ENCODE peak calls at places on chromosomes 2 and 18, in eight cellular contexts. S is IMR-90, K is aorta, X is coronary artery, O is dorsolateral prefrontal cortex, V is Karpas-422, J is SJSA1, Q is Peyer's patch. W is an unnamed sample.
A peak's percentile ranks its signal among the peaks of the same experiment; 100 is the strongest.

GRCh38 chr2:164917296-164917903 is 37.9 kb downstream of the SLC38A11 start:
- DNase-seq in S (peak; percentile 36), K (peak; percentile 47), X (no peak), O (peak; percentile 6), V (no peak), J (no peak), Q (peak; percentile 69), W (peak; percentile 77)

GRCh38 chr2:72454236-72454635 is 306.6 kb upstream of the CYP26B1 start:
- DNase-seq in S (no peak), K (no peak), X (no peak), O (no peak), V (no peak), J (no peak), Q (no peak), W (no peak)

GRCh38 chr18:73235491-73235890 is 367.7 kb upstream of the NETO1 start:
- DNase-seq in S (peak; percentile 97), K (no peak), X (no peak), O (no peak), V (no peak), J (peak; percentile 19), Q (no peak), W (no peak)

GRCh38 chr2:128504242-128505149 is 185.8 kb upstream of the HS6ST1 start:
- DNase-seq in S (no peak), K (peak; percentile 63), X (peak; percentile 59), O (no peak), V (peak; percentile 71), J (no peak), Q (peak; percentile 73), W (no peak)

GRCh38 chr2:15557947-15558346 is 3.2 kb downstream of the NBAS start:
- DNase-seq in S (no peak), K (no peak), X (no peak), O (no peak), V (no peak), J (no peak), Q (no peak), W (no peak)

GRCh38 chr2:222688912-222689311 is 17.5 kb downstream of the MOGAT1 start:
- DNase-seq in S (no peak), K (no peak), X (no peak), O (no peak), V (no peak), J (no peak), Q (no peak), W (no peak)

GRCh38 chr2:35184471-35184870 is 1171.1 kb upstream of the CRIM1 start:
- DNase-seq in S (no peak), K (no peak), X (no peak), O (no peak), V (no peak), J (no peak), Q (no peak), W (no peak)

GRCh38 chr2:177056540-177056939 is 156.1 kb upstream of the HNRNPA3 start:
- DNase-seq in S (no peak), K (no peak), X (no peak), O (no peak), V (no peak), J (no peak), Q (no peak), W (no peak)

GRCh38 chr2:191867507-191867847 is 20.6 kb upstream of the CAVIN2 start:
- DNase-seq in S (no peak), K (no peak), X (no peak), O (no peak), V (no peak), J (no peak), Q (no peak), W (no peak)

GRCh38 chr2:118246726-118247125 is 158.5 kb downstream of the INSIG2 start:
- DNase-seq in S (no peak), K (no peak), X (no peak), O (no peak), V (no peak), J (no peak), Q (no peak), W (no peak)

GRCh38 chr2:54947121-54947520 is 103.1 kb downstream of the RTN4 start:
- DNase-seq in S (no peak), K (no peak), X (no peak), O (no peak), V (no peak), J (no peak), Q (no peak), W (no peak)

DNA sequence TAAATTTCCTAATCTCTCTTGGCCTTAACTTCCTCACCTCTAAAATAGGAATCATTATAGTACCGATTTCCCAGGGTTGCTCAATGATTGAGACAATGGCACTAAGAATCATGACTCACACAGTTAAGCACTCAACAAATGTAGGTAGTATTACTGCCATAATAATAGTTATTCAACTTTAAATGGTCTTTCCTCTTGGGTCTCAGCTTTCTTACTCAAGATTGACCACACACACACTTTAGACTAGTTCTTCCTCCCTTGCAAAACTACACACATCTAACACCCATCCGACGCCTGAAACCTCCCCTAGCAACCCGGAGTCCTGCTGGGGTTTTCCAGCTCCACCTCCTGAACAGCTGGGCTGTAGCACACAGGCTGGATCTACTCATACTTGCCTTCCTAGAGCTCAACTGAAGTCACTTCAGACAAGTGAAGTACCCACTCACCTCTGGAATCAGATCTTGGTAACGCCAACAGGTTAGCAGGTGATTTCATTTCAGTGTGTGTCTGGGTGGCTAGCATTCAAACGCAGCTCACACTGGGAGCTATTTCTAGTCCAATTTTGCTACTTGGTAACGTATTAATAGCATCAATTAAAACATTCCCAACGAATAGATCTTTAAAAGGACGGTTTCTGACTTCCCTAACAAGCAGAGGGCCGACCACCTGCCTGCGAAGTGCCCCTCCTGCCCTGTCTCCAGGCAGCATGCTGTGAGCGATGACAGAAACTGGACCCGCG is 1.2 kb downstream of the UXS1 start:
- DNase-seq in S (peak; percentile 87), K (no peak), X (no peak), O (no peak), V (no peak), J (peak; percentile 82), Q (peak; percentile 58), W (peak; percentile 66)
- H3K27ac ChIP-seq in S (peak overlapping the region; percentile 43), K (no peak overlapping the region), X (no peak overlapping the region), O (peak overlapping the region; percentile 6), V (no peak overlapping the region), J (peak overlapping the region; percentile 65), Q (peak overlapping the region; percentile 82), W (peak overlapping the region; percentile 55)

GRCh38 chr2:217994776-217995274 is 8.0 kb downstream of the TNS1 start:
- DNase-seq in S (peak; percentile 90), K (no peak), X (no peak), O (no peak), V (no peak), J (peak; percentile 79), Q (no peak), W (no peak)

GRCh38 chr2:217997510-217997909 is 5.3 kb downstream of the TNS1 start:
- DNase-seq in S (no peak), K (no peak), X (no peak), O (no peak), V (no peak), J (no peak), Q (no peak), W (no peak)

GRCh38 chr2:217995741-217996141 is 7.1 kb downstream of the TNS1 start:
- DNase-seq in S (no peak), K (peak; percentile 87), X (no peak), O (no peak), V (no peak), J (no peak), Q (no peak), W (no peak)

GRCh38 chr2:217993817-217994459 is 8.9 kb downstream of the TNS1 start:
- DNase-seq in S (peak; percentile 45), K (peak; percentile 90), X (no peak), O (peak; percentile 43), V (peak; percentile 75), J (no peak), Q (peak; percentile 73), W (peak; percentile 45)

DNA sequence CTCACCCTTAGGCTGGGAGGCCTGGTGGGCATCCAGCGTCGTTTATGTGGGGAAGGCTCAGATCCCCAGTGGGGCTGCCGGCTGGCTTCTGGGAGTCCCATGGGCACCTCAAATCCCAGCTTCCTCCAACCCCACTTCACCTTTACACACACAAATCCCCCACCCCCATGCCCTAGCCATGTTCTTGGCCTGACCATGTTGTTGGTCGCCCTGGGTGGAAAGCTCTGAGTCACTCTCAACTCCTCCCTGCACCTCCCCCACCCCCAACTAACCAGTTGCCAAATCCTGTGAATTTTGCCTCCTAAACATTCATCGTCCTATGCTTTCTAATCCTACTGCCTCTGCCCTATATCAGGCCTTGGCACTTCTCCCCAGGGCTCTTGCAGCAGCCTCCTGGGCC is 6.5 kb downstream of the TNS1 start:
- DNase-seq in S (peak; percentile 83), K (peak; percentile 83), X (no peak), O (no peak), V (no peak), J (peak; percentile 39), Q (no peak), W (no peak)
- H3K4me3 ChIP-seq in S (no peak overlapping the region), K (no peak overlapping the region), X (peak overlapping the region; percentile 50), O (no peak overlapping the region), V (no peak overlapping the region), J (no peak overlapping the region), Q (no peak overlapping the region), W (no peak overlapping the region)

DNA sequence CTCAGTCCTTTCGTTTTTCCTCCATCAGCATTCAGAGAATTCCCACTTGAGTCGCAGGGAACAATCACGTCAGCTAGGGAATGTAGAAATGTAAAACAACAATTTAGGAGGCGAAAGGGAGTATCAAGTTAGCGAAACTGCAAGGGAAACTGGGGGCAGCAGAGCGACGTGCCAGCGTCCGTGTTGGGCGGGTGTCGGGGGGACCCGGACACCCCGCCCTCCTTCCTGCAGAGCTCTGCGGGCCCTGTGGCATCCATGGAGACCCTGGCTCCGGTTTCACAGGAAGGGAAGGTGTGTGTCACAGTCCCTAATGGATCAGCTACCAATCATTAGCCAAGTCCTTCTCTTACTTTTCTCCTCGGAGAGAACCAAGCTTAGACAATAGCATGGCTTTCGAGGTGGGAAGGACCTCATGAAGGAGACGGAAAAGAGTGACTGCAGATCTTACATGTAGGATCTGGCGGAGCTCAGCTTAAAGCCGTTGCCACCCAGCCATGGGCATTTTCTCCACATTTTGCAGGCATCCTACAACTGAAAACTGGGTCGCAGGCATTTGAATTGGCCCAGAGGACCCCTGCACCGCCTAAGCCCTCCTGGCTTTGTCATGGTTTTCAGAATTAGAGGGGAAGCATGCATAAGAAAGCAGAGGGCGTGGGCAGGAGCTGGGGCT is 33.7 kb downstream of the SOX11 start:
- DNase-seq in S (no peak), K (no peak), X (no peak), O (no peak), V (no peak), J (no peak), Q (no peak), W (peak; percentile 69)
- H3K27ac ChIP-seq in S (no peak overlapping the region), K (no peak overlapping the region), X (no peak overlapping the region), O (no peak overlapping the region), V (no peak overlapping the region), J (no peak overlapping the region), Q (no peak overlapping the region), W (peak overlapping the region; percentile 59)

GRCh38 chr2:210442457-210442856 is 34.1 kb downstream of the LANCL1 start:
- DNase-seq in S (no peak), K (no peak), X (no peak), O (no peak), V (no peak), J (no peak), Q (no peak), W (no peak)

GRCh38 chr2:210445116-210445707 is 31.3 kb downstream of the LANCL1 start:
- DNase-seq in S (peak; percentile 27), K (no peak), X (no peak), O (no peak), V (peak; percentile 77), J (peak; percentile 12), Q (no peak), W (peak; percentile 41)

GRCh38 chr2:210442869-210443268 is 33.7 kb downstream of the LANCL1 start:
- DNase-seq in S (no peak), K (no peak), X (no peak), O (no peak), V (no peak), J (no peak), Q (no peak), W (no peak)

GRCh38 chr2:210440206-210440605 is 36.4 kb downstream of the LANCL1 start:
- DNase-seq in S (no peak), K (no peak), X (no peak), O (no peak), V (no peak), J (no peak), Q (no peak), W (no peak)

GRCh38 chr2:210443527-210443926 is 33.0 kb downstream of the LANCL1 start:
- DNase-seq in S (no peak), K (no peak), X (no peak), O (no peak), V (no peak), J (no peak), Q (no peak), W (no peak)
- H3K4me3 ChIP-seq in S (no peak overlapping the region), K (no peak overlapping the region), X (no peak overlapping the region), O (no peak overlapping the region), V (no peak overlapping the region), J (no peak overlapping the region), Q (no peak overlapping the region), W (no peak overlapping the region)

W was measured in SJCRH30.